ENCODE peak calls at places on chromosomes 11 and 22, in nine cellular contexts. J, G, X, S, I, Q, T, Y and O are unnamed samples.

GRCh38 chr11:86396403-86396802 is 21.7 kb downstream of the CCDC81 start:
- DNase-seq in S (no peak), Y (no peak), J (peak), I (no peak), Q (no peak), T (no peak), X (no peak), G (no peak), O (no peak)

GRCh38 chr11:18704698-18705097 is 6.1 kb downstream of the TMEM86A start:
- DNase-seq in S (no peak), Y (no peak), T (no peak), I (no peak), G (no peak), J (no peak), Q (no peak), X (no peak), O (no peak)

GRCh38 chr22:27844656-27845602 is 43.4 kb upstream of the MN1 start:
- DNase-seq in G (no peak), S (no peak), I (no peak), Q (no peak), X (no peak), J (no peak), Y (no peak), T (no peak), O (no peak)

GRCh38 chr11:112999518-112999917 is 38.3 kb downstream of the NCAM1 start:
- DNase-seq in T (no peak), I (no peak), X (no peak), S (no peak), G (no peak), Q (no peak), Y (no peak), J (no peak), O (no peak)

GRCh38 chr22:43310311-43310710 is 32.9 kb downstream of the SCUBE1 start:
- DNase-seq in G (no peak), S (no peak), Q (no peak), T (no peak), I (no peak), X (no peak), J (no peak), Y (peak), O (no peak)

GRCh38 chr11:8754241-8754640 is 71.6 kb downstream of the RPL27A start:
- DNase-seq in J (peak), Q (no peak), G (no peak), Y (no peak), I (no peak), S (no peak), T (no peak), X (no peak), O (no peak)

GRCh38 chr11:58513747-58514367 is 6.0 kb upstream of the OR5B21 start:
- DNase-seq in J (peak), S (no peak), T (peak), Y (no peak), Q (peak), G (no peak), I (no peak), X (peak), O (peak)

GRCh38 chr11:502288-503178 is 4.5 kb downstream of the RNH1 start:
- DNase-seq in G (no peak), X (no peak), S (no peak), J (no peak), I (no peak), T (no peak), Q (no peak), Y (peak), O (no peak)

GRCh38 chr11:61551630-61552029 is 29.2 kb downstream of the SYT7 start:
- DNase-seq in J (peak), I (no peak), S (no peak), T (no peak), X (no peak), Y (no peak), G (no peak), Q (no peak), O (no peak)

GRCh38 chr11:102446606-102447005 is 6.0 kb downstream of the TMEM123 start:
- DNase-seq in T (no peak), Q (no peak), S (no peak), J (peak), G (no peak), X (no peak), I (no peak), Y (no peak), O (no peak)

GRCh38 chr11:75281469-75282095 is 41.0 kb downstream of the TPBGL start:
- DNase-seq in I (no peak), X (no peak), Q (no peak), Y (peak), J (no peak), T (no peak), S (no peak), G (peak), O (no peak)

GRCh38 chr11:63567044-63567840 is 4.1 kb upstream of the PLAAT2 start:
- DNase-seq in X (no peak), S (peak), T (no peak), G (no peak), Y (no peak), Q (peak), J (peak), I (peak), O (no peak)

GRCh38 chr11:38791346-38791961 is 2193.4 kb upstream of the RAG2 start:
- DNase-seq in I (peak), Q (peak), G (no peak), T (peak), S (no peak), J (peak), X (peak), Y (no peak), O (no peak)

GRCh38 chr11:65425971-65426838 is 3.6 kb downstream of the NEAT1 start:
- DNase-seq in I (no peak), Q (no peak), Y (no peak), S (no peak), J (peak), X (no peak), G (peak), T (peak), O (no peak)

GRCh38 chr22:17830041-17830961 is 56.0 kb upstream of the BID start:
- DNase-seq in X (peak), G (peak), Q (peak), J (peak), I (peak), T (peak), Y (peak), S (peak), O (peak)

GRCh38 chr11:15795378-15795777 is 561.0 kb downstream of the SOX6 start:
- DNase-seq in G (no peak), X (no peak), Q (no peak), S (no peak), Y (no peak), I (no peak), T (no peak), J (no peak), O (no peak)

GRCh38 chr22:30047364-30047738 is 32.9 kb upstream of the HORMAD2 start:
- DNase-seq in S (no peak), X (no peak), I (no peak), G (no peak), Y (no peak), J (peak), T (no peak), Q (peak), O (no peak)

GRCh38 chr11:27353593-27354358 is 9.2 kb downstream of the CCDC34 start:
- DNase-seq in T (no peak), Y (no peak), X (no peak), Q (no peak), J (peak), G (no peak), S (no peak), I (peak), O (no peak)

GRCh38 chr11:87398913-87399312 is 361.2 kb downstream of the TMEM135 start:
- DNase-seq in T (peak), I (no peak), X (no peak), S (no peak), Y (no peak), Q (no peak), J (no peak), G (no peak), O (no peak)

GRCh38 chr11:126157326-126158030 is 54.0 kb downstream of the RPUSD4 start:
- DNase-seq in T (no peak), J (no peak), I (no peak), S (no peak), G (no peak), Q (no peak), Y (no peak), X (no peak), O (no peak)

GRCh38 chr22:47107431-47107830 is 345.0 kb downstream of the TBC1D22A start:
- DNase-seq in X (no peak), G (no peak), Y (no peak), S (no peak), Q (no peak), J (peak), I (peak), T (no peak), O (no peak)

GRCh38 chr11:19673924-19674390 is 38.7 kb upstream of the NAV2 start:
- DNase-seq in S (no peak), Q (peak), Y (peak), J (peak), G (no peak), I (no peak), T (peak), X (peak), O (peak)

GRCh38 chr22:20135265-20135664 is 3.7 kb downstream of the ZDHHC8 start:
- DNase-seq in I (no peak), S (no peak), Y (no peak), X (no peak), J (no peak), G (no peak), Q (no peak), T (no peak), O (no peak)

GRCh38 chr11:86696004-86696403 is 23.6 kb upstream of the ME3 start:
- DNase-seq in T (no peak), J (peak), X (no peak), S (no peak), Q (no peak), G (no peak), Y (no peak), I (peak), O (no peak)

GRCh38 chr11:94708642-94709041 is 59.5 kb upstream of the AMOTL1 start:
- DNase-seq in J (no peak), T (no peak), X (no peak), Q (no peak), I (no peak), S (no peak), Y (no peak), G (no peak), O (no peak)

GRCh38 chr11:94702481-94702880 is 65.7 kb upstream of the AMOTL1 start:
- DNase-seq in I (no peak), Y (no peak), S (no peak), Q (no peak), T (no peak), X (no peak), G (no peak), J (no peak), O (no peak)

GRCh38 chr11:94708176-94708575 is 60.0 kb upstream of the AMOTL1 start:
- DNase-seq in S (no peak), X (no peak), T (no peak), G (no peak), Y (no peak), Q (no peak), I (no peak), J (no peak), O (no peak)

GRCh38 chr11:94706211-94706610 is 61.9 kb upstream of the AMOTL1 start:
- DNase-seq in I (peak), J (no peak), Y (no peak), S (no peak), Q (no peak), G (no peak), T (no peak), X (no peak), O (no peak)

GRCh38 chr11:94705419-94705818 is 62.7 kb upstream of the AMOTL1 start:
- DNase-seq in J (no peak), S (no peak), I (no peak), Y (no peak), G (no peak), T (no peak), Q (no peak), X (no peak), O (no peak)
- H3K27ac ChIP-seq in J (no peak), S (no peak), I (peak), Y (no peak), G (no peak), T (no peak), Q (no peak), X (no peak), O (no peak)

GRCh38 chr22:38727123-38727522 is 21.4 kb downstream of the GTPBP1 start:
- DNase-seq in Q (no peak), T (no peak), X (no peak), Y (no peak), J (no peak), S (no peak), I (no peak), G (no peak), O (no peak)
- H3K27ac ChIP-seq in Q (no peak), T (no peak), X (no peak), Y (no peak), J (no peak), S (no peak), I (no peak), G (no peak), O (peak)

DNA sequence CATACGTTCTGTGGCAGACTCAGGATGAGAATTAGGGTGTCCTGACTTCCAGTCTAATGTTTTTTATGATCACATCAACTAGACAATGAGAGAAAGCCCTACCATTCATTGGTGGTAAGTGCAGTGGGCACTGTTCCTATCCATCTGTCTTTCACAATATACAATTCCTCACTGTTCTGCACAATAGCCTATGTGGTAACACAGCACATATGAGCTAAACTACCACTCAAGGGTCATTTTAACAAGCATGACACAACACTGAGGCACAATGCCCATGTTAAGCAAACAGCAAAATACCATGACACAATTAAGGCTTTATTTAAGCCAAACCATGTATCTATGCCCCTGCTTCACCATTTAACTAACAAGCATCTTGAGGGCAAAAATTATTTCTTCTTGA is 52.3 kb downstream of the SIK3 start:
- DNase-seq in I (no peak), Y (no peak), Q (no peak), X (no peak), T (no peak), J (peak), S (no peak), G (no peak), O (peak)
- H3K27ac ChIP-seq in I (no peak), Y (no peak), Q (no peak), X (no peak), T (no peak), J (no peak), S (no peak), G (peak), O (peak)

GRCh38 chr11:36129955-36130354 is 159.3 kb downstream of the COMMD9 start:
- DNase-seq in Q (no peak), Y (no peak), G (no peak), I (no peak), J (no peak), T (no peak), X (no peak), S (no peak), O (no peak)

GRCh38 chr11:36132940-36133339 is 156.3 kb downstream of the COMMD9 start:
- DNase-seq in J (peak), X (no peak), I (no peak), T (no peak), Y (no peak), G (no peak), Q (no peak), S (no peak), O (no peak)

GRCh38 chr11:36130401-36130800 is 158.8 kb downstream of the COMMD9 start:
- DNase-seq in J (peak), I (no peak), S (no peak), Y (no peak), X (no peak), G (no peak), T (no peak), Q (no peak), O (no peak)

GRCh38 chr11:36135062-36135461 is 154.2 kb downstream of the COMMD9 start:
- DNase-seq in J (no peak), Q (no peak), S (no peak), X (no peak), I (no peak), G (no peak), T (no peak), Y (no peak), O (no peak)

DNA sequence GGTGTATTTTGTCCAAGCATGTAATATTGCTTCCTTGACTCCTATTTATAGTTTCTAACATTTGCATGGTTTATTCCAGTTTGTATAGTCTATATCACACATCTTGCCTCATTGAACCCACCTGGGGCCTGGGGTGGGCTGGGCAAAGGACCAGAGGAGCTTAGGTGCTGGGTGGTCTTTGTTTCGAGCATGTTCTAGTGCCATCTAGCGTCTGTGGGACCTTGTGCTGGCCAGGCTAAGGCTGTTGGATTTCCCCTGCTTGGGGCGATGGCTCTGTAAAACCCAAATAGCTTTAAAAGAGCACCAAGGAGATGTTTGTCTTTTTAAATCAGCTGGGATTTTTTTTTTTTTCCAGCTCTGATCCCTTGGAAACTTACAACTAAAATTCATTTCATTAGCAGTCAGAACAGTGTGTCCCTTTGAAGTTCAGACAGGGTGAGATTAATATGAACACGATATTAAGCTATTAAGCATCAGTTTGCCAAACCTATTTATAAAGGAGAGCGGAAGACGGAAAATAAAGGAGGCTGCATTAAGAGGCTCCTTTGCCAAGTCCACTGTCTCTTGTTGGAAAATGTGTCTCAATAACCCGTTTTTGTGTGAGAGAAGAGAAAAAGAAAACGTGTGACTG is 157.4 kb downstream of the COMMD9 start:
- DNase-seq in I (no peak), Y (peak), S (no peak), X (peak), Q (peak), G (peak), T (peak), J (peak), O (peak)
- H3K27ac ChIP-seq in I (no peak), Y (no peak), S (no peak), X (no peak), Q (no peak), G (no peak), T (no peak), J (no peak), O (no peak)

GRCh38 chr11:114988644-114989043 is 310.3 kb downstream of the NXPE2 start:
- DNase-seq in J (no peak), X (no peak), S (no peak), I (no peak), Q (no peak), G (no peak), T (no peak), Y (no peak), O (no peak)
- H3K27ac ChIP-seq in J (no peak), X (no peak), S (no peak), I (no peak), Q (no peak), G (no peak), T (no peak), Y (no peak), O (no peak)

GRCh38 chr11:10021563-10021962 is 272.5 kb downstream of the SBF2 start:
- DNase-seq in Q (no peak), I (no peak), S (no peak), G (no peak), J (no peak), Y (no peak), T (no peak), X (no peak), O (no peak)

GRCh38 chr11:10022764-10023163 is 271.3 kb downstream of the SBF2 start:
- DNase-seq in S (no peak), Q (no peak), J (peak), I (no peak), X (no peak), G (no peak), T (no peak), Y (no peak), O (no peak)

GRCh38 chr11:10023202-10023601 is 270.8 kb downstream of the SBF2 start:
- DNase-seq in G (no peak), Q (no peak), T (no peak), S (no peak), Y (no peak), X (no peak), I (no peak), J (no peak), O (no peak)

GRCh38 chr11:10017050-10017449 is 277.0 kb downstream of the SBF2 start:
- DNase-seq in I (no peak), X (no peak), S (no peak), Q (no peak), Y (no peak), T (no peak), J (peak), G (no peak), O (no peak)

DNA sequence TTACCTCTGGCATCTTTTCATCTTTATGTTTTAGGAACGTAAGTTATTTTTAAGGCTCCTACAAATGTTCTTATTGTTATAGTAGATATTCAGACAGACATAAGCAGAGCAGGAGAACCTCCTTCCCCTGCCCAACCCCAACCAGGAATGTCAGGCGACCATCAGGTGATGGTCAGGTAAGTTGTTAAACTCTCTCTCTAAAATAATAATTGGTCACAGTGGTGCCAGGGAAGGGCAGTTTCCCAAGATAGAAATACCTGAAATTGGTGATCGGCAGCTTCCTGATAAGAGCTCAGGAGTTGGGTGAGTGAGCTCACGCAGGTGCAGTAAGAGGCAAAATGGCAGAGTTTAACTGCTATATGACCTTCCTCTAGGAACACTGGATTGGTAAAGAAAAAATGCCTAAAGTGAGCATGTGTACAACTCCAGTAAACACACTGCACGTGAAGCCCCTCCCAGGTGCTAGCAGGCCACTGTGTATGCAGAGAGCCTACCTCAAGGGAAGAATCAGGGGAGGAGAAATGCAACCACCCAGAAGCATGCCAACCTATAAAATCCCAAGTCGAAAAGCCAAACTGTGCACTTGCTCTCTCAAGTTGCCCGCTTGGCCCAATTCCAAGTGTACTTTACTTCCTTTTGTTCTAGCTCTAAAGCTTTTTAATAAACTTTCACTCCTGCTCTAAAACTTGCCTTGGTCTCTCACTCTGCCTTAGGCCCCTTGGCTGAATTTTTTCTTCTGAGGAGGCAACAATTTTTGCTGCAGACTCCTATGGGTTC is 273.9 kb downstream of the SBF2 start:
- DNase-seq in X (no peak), J (no peak), S (no peak), Q (no peak), T (peak), I (no peak), Y (no peak), G (no peak), O (no peak)
- H3K27ac ChIP-seq in X (no peak), J (no peak), S (no peak), Q (no peak), T (no peak), I (no peak), Y (no peak), G (no peak), O (no peak)

GRCh38 chr11:117484159-117484558 is 156.5 kb downstream of the CEP164 start:
- DNase-seq in Q (no peak), T (no peak), I (no peak), S (no peak), J (no peak), Y (no peak), G (no peak), X (no peak), O (no peak)
- H3K27ac ChIP-seq in Q (no peak), T (no peak), I (no peak), S (no peak), J (no peak), Y (no peak), G (no peak), X (no peak), O (no peak)